ENCODE peak calls at places on chromosomes 13 and 19, in ten cellular contexts. T is pancreas; Z is cardiac muscle cell; M is nucleus accumbens; F is GOT3; L is HT1080; P is glutamatergic neuron; B is NCI-H1930; U is CD4-positive, CD25-positive, alpha-beta regulatory T cell; Y is lung microvascular endothelial cell. K is an unnamed sample.
A peak's percentile ranks its signal among the peaks of the same experiment; 100 is the strongest.

GRCh38 chr13:112974125-112974524 is 5.1 kb downstream of the MCF2L start:
- DNase-seq in T (peak; percentile 53), Z (no peak), M (no peak), F (no peak), L (no peak), P (no peak), B (no peak), U (no peak), Y (no peak), K (no peak)

GRCh38 chr13:27269114-27269665 is 1.4 kb upstream of the RASL11A start:
- DNase-seq in T (no peak), Z (no peak), M (no peak), F (no peak), L (no peak), P (no peak), B (no peak), U (no peak), Y (no peak), K (no peak)

GRCh38 chr13:31090921-31091624 is 70.6 kb downstream of the HSPH1 start:
- DNase-seq in T (peak; percentile 67), Z (peak; percentile 53), M (no peak), F (no peak), L (no peak), P (no peak), B (no peak), U (no peak), Y (peak; percentile 80), K (no peak)

GRCh38 chr19:13024126-13024957 is 29.1 kb downstream of the NFIX start:
- DNase-seq in T (no peak), Z (peak; percentile 41), M (no peak), F (no peak), L (no peak), P (no peak), B (no peak), U (no peak), Y (peak; percentile 67), K (no peak)

GRCh38 chr13:110914293-110915056 is 394 bp downstream of the ANKRD10 start:
- DNase-seq in T (peak; percentile 87), Z (peak; percentile 86), M (peak; percentile 83), F (peak; percentile 27), L (peak; percentile 76), P (peak; percentile 85), B (peak; percentile 94), U (peak; percentile 65), Y (peak; percentile 73), K (peak; percentile 73)

GRCh38 chr13:98097749-98098148 is 45.1 kb upstream of the FARP1 start:
- DNase-seq in T (no peak), Z (no peak), M (no peak), F (no peak), L (no peak), P (no peak), B (no peak), U (no peak), Y (no peak), K (no peak)

GRCh38 chr13:24842533-24843278 is 78.7 kb downstream of the RNF17 start:
- DNase-seq in T (no peak), Z (no peak), M (no peak), F (no peak), L (peak; percentile 20), P (no peak), B (no peak), U (no peak), Y (no peak), K (peak; percentile 39)

GRCh38 chr13:43785681-43786471 is 896 bp downstream of the ENOX1 start:
- DNase-seq in T (peak; percentile 78), Z (peak; percentile 82), M (peak; percentile 85), F (peak; percentile 10), L (peak; percentile 60), P (peak; percentile 81), B (peak; percentile 80), U (no peak), Y (peak; percentile 87), K (peak; percentile 79)

GRCh38 chr13:98563071-98563470 is 13.8 kb downstream of the STK24 start:
- DNase-seq in T (no peak), Z (no peak), M (no peak), F (no peak), L (no peak), P (no peak), B (no peak), U (no peak), Y (no peak), K (no peak)

GRCh38 chr13:93963266-93964131 is 516.0 kb downstream of the DCT start:
- DNase-seq in T (no peak), Z (peak; percentile 63), M (no peak), F (no peak), L (peak; percentile 62), P (no peak), B (peak; percentile 84), U (no peak), Y (peak; percentile 54), K (no peak)

GRCh38 chr19:511101-511841 is 4.0 kb downstream of the TPGS1 start:
- DNase-seq in T (no peak), Z (peak; percentile 72), M (peak; percentile 63), F (no peak), L (peak; percentile 92), P (peak; percentile 54), B (peak; percentile 43), U (peak; percentile 89), Y (peak; percentile 59), K (no peak)

GRCh38 chr19:31583148-31583547 is 233.9 kb upstream of the TSHZ3 start:
- DNase-seq in T (no peak), Z (peak; percentile 32), M (no peak), F (no peak), L (no peak), P (no peak), B (no peak), U (no peak), Y (no peak), K (no peak)

GRCh38 chr19:53612762-53613526 is 18.9 kb upstream of the DPRX start:
- DNase-seq in T (no peak), Z (no peak), M (no peak), F (no peak), L (no peak), P (no peak), B (no peak), U (no peak), Y (no peak), K (no peak)

K was measured in NCI-H226.